ENCODE peak calls at places on chromosomes 4 and X, in ten cellular contexts. One of them, this sample, is unnamed.

GRCh38 chr4:76610751-76611150 is 175.7 kb downstream of the SHROOM3 start:
- DNase-seq in fibroblast of the aortic adventitia: no peak
- DNase-seq in fibroblast of pulmonary artery: no peak
- DNase-seq in fibroblast of gingiva: no peak
- DNase-seq in fibroblast of villous mesenchyme: no peak
- DNase-seq in cerebellar cortex: no peak
- DNase-seq in stimulated activated CD8-positive, alpha-beta memory T cell treated with anti-CD3 and anti-CD28 coated beads, Interleukin-12 subunit alpha, Interleukin-12 subunit beta, amount 100 ng/mL, for 1 hour: no peak
- DNase-seq in NCI-H524: no peak
- DNase-seq in lower leg skin: no peak
- DNase-seq in GM10248: no peak
- DNase-seq in this sample: no peak

GRCh38 chr4:153036931-153037330 is 100.8 kb downstream of the FHDC1 start:
- DNase-seq in fibroblast of pulmonary artery: peak
- DNase-seq in lower leg skin: no peak
- DNase-seq in stimulated activated CD8-positive, alpha-beta memory T cell treated with anti-CD3 and anti-CD28 coated beads, Interleukin-12 subunit alpha, Interleukin-12 subunit beta, amount 100 ng/mL, for 1 hour: no peak
- DNase-seq in fibroblast of gingiva: peak
- DNase-seq in cerebellar cortex: no peak
- DNase-seq in fibroblast of villous mesenchyme: no peak
- DNase-seq in GM10248: no peak
- DNase-seq in fibroblast of the aortic adventitia: no peak
- DNase-seq in NCI-H524: no peak
- DNase-seq in this sample: no peak

GRCh38 chr4:121484633-121485032 is 103.8 kb upstream of the QRFPR start:
- DNase-seq in fibroblast of the aortic adventitia: peak
- DNase-seq in lower leg skin: no peak
- DNase-seq in fibroblast of villous mesenchyme: peak
- DNase-seq in fibroblast of pulmonary artery: peak
- DNase-seq in GM10248: peak
- DNase-seq in stimulated activated CD8-positive, alpha-beta memory T cell treated with anti-CD3 and anti-CD28 coated beads, Interleukin-12 subunit alpha, Interleukin-12 subunit beta, amount 100 ng/mL, for 1 hour: no peak
- DNase-seq in cerebellar cortex: peak
- DNase-seq in NCI-H524: peak
- DNase-seq in fibroblast of gingiva: peak
- DNase-seq in this sample: no peak

GRCh38 chrX:2756534-2756933 is 4.7 kb downstream of the XG start:
- DNase-seq in fibroblast of the aortic adventitia: no peak
- DNase-seq in fibroblast of pulmonary artery: no peak
- DNase-seq in GM10248: no peak
- DNase-seq in lower leg skin: no peak
- DNase-seq in fibroblast of villous mesenchyme: no peak
- DNase-seq in fibroblast of gingiva: no peak
- DNase-seq in cerebellar cortex: no peak
- DNase-seq in NCI-H524: no peak
- DNase-seq in stimulated activated CD8-positive, alpha-beta memory T cell treated with anti-CD3 and anti-CD28 coated beads, Interleukin-12 subunit alpha, Interleukin-12 subunit beta, amount 100 ng/mL, for 1 hour: no peak
- DNase-seq in this sample: no peak

GRCh38 chrX:97030947-97031346 is 147.2 kb downstream of the RPA4 start:
- DNase-seq in fibroblast of gingiva: no peak
- DNase-seq in stimulated activated CD8-positive, alpha-beta memory T cell treated with anti-CD3 and anti-CD28 coated beads, Interleukin-12 subunit alpha, Interleukin-12 subunit beta, amount 100 ng/mL, for 1 hour: no peak
- DNase-seq in fibroblast of villous mesenchyme: no peak
- DNase-seq in lower leg skin: no peak
- DNase-seq in NCI-H524: no peak
- DNase-seq in fibroblast of pulmonary artery: no peak
- DNase-seq in fibroblast of the aortic adventitia: no peak
- DNase-seq in GM10248: no peak
- DNase-seq in cerebellar cortex: no peak
- DNase-seq in this sample: no peak

GRCh38 chrX:30702736-30703135 is 49.5 kb downstream of the GK start:
- DNase-seq in NCI-H524: no peak
- DNase-seq in stimulated activated CD8-positive, alpha-beta memory T cell treated with anti-CD3 and anti-CD28 coated beads, Interleukin-12 subunit alpha, Interleukin-12 subunit beta, amount 100 ng/mL, for 1 hour: no peak
- DNase-seq in fibroblast of pulmonary artery: peak
- DNase-seq in fibroblast of the aortic adventitia: peak
- DNase-seq in fibroblast of villous mesenchyme: peak
- DNase-seq in GM10248: no peak
- DNase-seq in lower leg skin: no peak
- DNase-seq in fibroblast of gingiva: peak
- DNase-seq in cerebellar cortex: no peak
- DNase-seq in this sample: no peak

GRCh38 chr4:137881641-137882040 is 349.3 kb upstream of the PCDH18 start:
- DNase-seq in stimulated activated CD8-positive, alpha-beta memory T cell treated with anti-CD3 and anti-CD28 coated beads, Interleukin-12 subunit alpha, Interleukin-12 subunit beta, amount 100 ng/mL, for 1 hour: no peak
- DNase-seq in fibroblast of the aortic adventitia: no peak
- DNase-seq in lower leg skin: no peak
- DNase-seq in cerebellar cortex: no peak
- DNase-seq in fibroblast of gingiva: no peak
- DNase-seq in fibroblast of pulmonary artery: no peak
- DNase-seq in GM10248: no peak
- DNase-seq in NCI-H524: no peak
- DNase-seq in fibroblast of villous mesenchyme: no peak
- DNase-seq in this sample: no peak

GRCh38 chrX:30995060-30995700 is 76.7 kb downstream of the FTHL17 start:
- DNase-seq in lower leg skin: no peak
- DNase-seq in GM10248: no peak
- DNase-seq in fibroblast of gingiva: no peak
- DNase-seq in fibroblast of the aortic adventitia: no peak
- DNase-seq in fibroblast of villous mesenchyme: no peak
- DNase-seq in NCI-H524: no peak
- DNase-seq in fibroblast of pulmonary artery: no peak
- DNase-seq in stimulated activated CD8-positive, alpha-beta memory T cell treated with anti-CD3 and anti-CD28 coated beads, Interleukin-12 subunit alpha, Interleukin-12 subunit beta, amount 100 ng/mL, for 1 hour: no peak
- DNase-seq in cerebellar cortex: no peak
- DNase-seq in this sample: no peak

GRCh38 chr4:14874990-14875389 is 127.3 kb upstream of the CPEB2 start:
- DNase-seq in cerebellar cortex: no peak
- DNase-seq in NCI-H524: no peak
- DNase-seq in GM10248: no peak
- DNase-seq in fibroblast of villous mesenchyme: no peak
- DNase-seq in fibroblast of pulmonary artery: no peak
- DNase-seq in fibroblast of gingiva: no peak
- DNase-seq in fibroblast of the aortic adventitia: no peak
- DNase-seq in stimulated activated CD8-positive, alpha-beta memory T cell treated with anti-CD3 and anti-CD28 coated beads, Interleukin-12 subunit alpha, Interleukin-12 subunit beta, amount 100 ng/mL, for 1 hour: no peak
- DNase-seq in lower leg skin: no peak
- DNase-seq in this sample: no peak

GRCh38 chrX:88613338-88613737 is 133.7 kb upstream of the CPXCR1 start:
- DNase-seq in stimulated activated CD8-positive, alpha-beta memory T cell treated with anti-CD3 and anti-CD28 coated beads, Interleukin-12 subunit alpha, Interleukin-12 subunit beta, amount 100 ng/mL, for 1 hour: no peak
- DNase-seq in GM10248: no peak
- DNase-seq in fibroblast of pulmonary artery: peak
- DNase-seq in cerebellar cortex: no peak
- DNase-seq in fibroblast of the aortic adventitia: peak
- DNase-seq in fibroblast of gingiva: no peak
- DNase-seq in lower leg skin: no peak
- DNase-seq in NCI-H524: peak
- DNase-seq in fibroblast of villous mesenchyme: peak
- DNase-seq in this sample: no peak

GRCh38 chr4:25378130-25378743 is 1.2 kb downstream of the ANAPC4 start:
- DNase-seq in lower leg skin: no peak
- DNase-seq in stimulated activated CD8-positive, alpha-beta memory T cell treated with anti-CD3 and anti-CD28 coated beads, Interleukin-12 subunit alpha, Interleukin-12 subunit beta, amount 100 ng/mL, for 1 hour: no peak
- DNase-seq in fibroblast of pulmonary artery: no peak
- DNase-seq in fibroblast of villous mesenchyme: no peak
- DNase-seq in fibroblast of the aortic adventitia: no peak
- DNase-seq in NCI-H524: no peak
- DNase-seq in fibroblast of gingiva: no peak
- DNase-seq in GM10248: no peak
- DNase-seq in cerebellar cortex: no peak
- DNase-seq in this sample: no peak

GRCh38 chrX:69388526-69388925 is 115.6 kb upstream of the NALF2 start:
- DNase-seq in fibroblast of pulmonary artery: no peak
- DNase-seq in lower leg skin: peak
- DNase-seq in fibroblast of villous mesenchyme: no peak
- DNase-seq in stimulated activated CD8-positive, alpha-beta memory T cell treated with anti-CD3 and anti-CD28 coated beads, Interleukin-12 subunit alpha, Interleukin-12 subunit beta, amount 100 ng/mL, for 1 hour: no peak
- DNase-seq in cerebellar cortex: no peak
- DNase-seq in fibroblast of gingiva: peak
- DNase-seq in NCI-H524: peak
- DNase-seq in fibroblast of the aortic adventitia: no peak
- DNase-seq in GM10248: no peak
- DNase-seq in this sample: no peak

GRCh38 chr4:89661490-89661889 is 175.5 kb downstream of the SNCA start:
- DNase-seq in fibroblast of gingiva: peak
- DNase-seq in lower leg skin: no peak
- DNase-seq in GM10248: no peak
- DNase-seq in fibroblast of the aortic adventitia: peak
- DNase-seq in cerebellar cortex: no peak
- DNase-seq in fibroblast of villous mesenchyme: peak
- DNase-seq in fibroblast of pulmonary artery: peak
- DNase-seq in stimulated activated CD8-positive, alpha-beta memory T cell treated with anti-CD3 and anti-CD28 coated beads, Interleukin-12 subunit alpha, Interleukin-12 subunit beta, amount 100 ng/mL, for 1 hour: no peak
- DNase-seq in NCI-H524: no peak
- DNase-seq in this sample: no peak

GRCh38 chrX:102651968-102652744 is 873 bp downstream of the GPRASP1 start:
- DNase-seq in fibroblast of gingiva: peak
- DNase-seq in GM10248: peak
- DNase-seq in fibroblast of pulmonary artery: peak
- DNase-seq in NCI-H524: peak
- DNase-seq in fibroblast of the aortic adventitia: peak
- DNase-seq in fibroblast of villous mesenchyme: peak
- DNase-seq in lower leg skin: no peak
- DNase-seq in stimulated activated CD8-positive, alpha-beta memory T cell treated with anti-CD3 and anti-CD28 coated beads, Interleukin-12 subunit alpha, Interleukin-12 subunit beta, amount 100 ng/mL, for 1 hour: peak
- DNase-seq in cerebellar cortex: peak
- DNase-seq in this sample: no peak

GRCh38 chr4:185859106-185859505 is 47.1 kb upstream of the SORBS2 start:
- DNase-seq in fibroblast of the aortic adventitia: no peak
- DNase-seq in cerebellar cortex: no peak
- DNase-seq in fibroblast of gingiva: no peak
- DNase-seq in fibroblast of pulmonary artery: peak
- DNase-seq in lower leg skin: no peak
- DNase-seq in NCI-H524: no peak
- DNase-seq in stimulated activated CD8-positive, alpha-beta memory T cell treated with anti-CD3 and anti-CD28 coated beads, Interleukin-12 subunit alpha, Interleukin-12 subunit beta, amount 100 ng/mL, for 1 hour: no peak
- DNase-seq in GM10248: no peak
- DNase-seq in fibroblast of villous mesenchyme: peak
- DNase-seq in this sample: no peak

GRCh38 chrX:7088968-7089615 is 58.4 kb upstream of the STS start:
- DNase-seq in fibroblast of the aortic adventitia: no peak
- DNase-seq in GM10248: peak
- DNase-seq in stimulated activated CD8-positive, alpha-beta memory T cell treated with anti-CD3 and anti-CD28 coated beads, Interleukin-12 subunit alpha, Interleukin-12 subunit beta, amount 100 ng/mL, for 1 hour: peak
- DNase-seq in NCI-H524: no peak
- DNase-seq in fibroblast of gingiva: no peak
- DNase-seq in lower leg skin: no peak
- DNase-seq in fibroblast of pulmonary artery: no peak
- DNase-seq in fibroblast of villous mesenchyme: no peak
- DNase-seq in cerebellar cortex: no peak
- DNase-seq in this sample: no peak

GRCh38 chr4:105990933-105991332 is 95.7 kb downstream of the NPNT start:
- DNase-seq in GM10248: no peak
- DNase-seq in NCI-H524: no peak
- DNase-seq in lower leg skin: peak
- DNase-seq in fibroblast of pulmonary artery: peak
- DNase-seq in fibroblast of gingiva: peak
- DNase-seq in stimulated activated CD8-positive, alpha-beta memory T cell treated with anti-CD3 and anti-CD28 coated beads, Interleukin-12 subunit alpha, Interleukin-12 subunit beta, amount 100 ng/mL, for 1 hour: no peak
- DNase-seq in cerebellar cortex: peak
- DNase-seq in fibroblast of villous mesenchyme: peak
- DNase-seq in fibroblast of the aortic adventitia: peak
- DNase-seq in this sample: peak

GRCh38 chr4:138310498-138310897 is 68.3 kb upstream of the SLC7A11 start:
- DNase-seq in NCI-H524: no peak
- DNase-seq in stimulated activated CD8-positive, alpha-beta memory T cell treated with anti-CD3 and anti-CD28 coated beads, Interleukin-12 subunit alpha, Interleukin-12 subunit beta, amount 100 ng/mL, for 1 hour: no peak
- DNase-seq in cerebellar cortex: no peak
- DNase-seq in GM10248: no peak
- DNase-seq in fibroblast of pulmonary artery: peak
- DNase-seq in fibroblast of the aortic adventitia: peak
- DNase-seq in fibroblast of gingiva: peak
- DNase-seq in fibroblast of villous mesenchyme: peak
- DNase-seq in lower leg skin: no peak
- DNase-seq in this sample: no peak

GRCh38 chr4:41505161-41505653 is 32.8 kb upstream of the LIMCH1 start:
- DNase-seq in GM10248: no peak
- DNase-seq in fibroblast of villous mesenchyme: no peak
- DNase-seq in fibroblast of the aortic adventitia: peak
- DNase-seq in fibroblast of gingiva: no peak
- DNase-seq in NCI-H524: peak
- DNase-seq in lower leg skin: no peak
- DNase-seq in fibroblast of pulmonary artery: peak
- DNase-seq in stimulated activated CD8-positive, alpha-beta memory T cell treated with anti-CD3 and anti-CD28 coated beads, Interleukin-12 subunit alpha, Interleukin-12 subunit beta, amount 100 ng/mL, for 1 hour: no peak
- DNase-seq in cerebellar cortex: peak
- DNase-seq in this sample: no peak

GRCh38 chrX:13774696-13775095 is 40.1 kb downstream of the OFD1 start:
- DNase-seq in cerebellar cortex: no peak
- DNase-seq in stimulated activated CD8-positive, alpha-beta memory T cell treated with anti-CD3 and anti-CD28 coated beads, Interleukin-12 subunit alpha, Interleukin-12 subunit beta, amount 100 ng/mL, for 1 hour: no peak
- DNase-seq in fibroblast of gingiva: no peak
- DNase-seq in GM10248: no peak
- DNase-seq in lower leg skin: no peak
- DNase-seq in fibroblast of the aortic adventitia: no peak
- DNase-seq in NCI-H524: peak
- DNase-seq in fibroblast of pulmonary artery: no peak
- DNase-seq in fibroblast of villous mesenchyme: no peak
- DNase-seq in this sample: no peak

GRCh38 chr4:123342498-123342897 is 54.1 kb upstream of the SPRY1 start:
- DNase-seq in fibroblast of the aortic adventitia: no peak
- DNase-seq in stimulated activated CD8-positive, alpha-beta memory T cell treated with anti-CD3 and anti-CD28 coated beads, Interleukin-12 subunit alpha, Interleukin-12 subunit beta, amount 100 ng/mL, for 1 hour: no peak
- DNase-seq in GM10248: no peak
- DNase-seq in fibroblast of villous mesenchyme: no peak
- DNase-seq in lower leg skin: no peak
- DNase-seq in fibroblast of pulmonary artery: no peak
- DNase-seq in cerebellar cortex: no peak
- DNase-seq in NCI-H524: no peak
- DNase-seq in fibroblast of gingiva: no peak
- DNase-seq in this sample: no peak

GRCh38 chr4:95095352-95095974 is 337.7 kb downstream of the BMPR1B start:
- DNase-seq in NCI-H524: peak
- DNase-seq in fibroblast of gingiva: peak
- DNase-seq in stimulated activated CD8-positive, alpha-beta memory T cell treated with anti-CD3 and anti-CD28 coated beads, Interleukin-12 subunit alpha, Interleukin-12 subunit beta, amount 100 ng/mL, for 1 hour: no peak
- DNase-seq in GM10248: no peak
- DNase-seq in fibroblast of villous mesenchyme: peak
- DNase-seq in lower leg skin: no peak
- DNase-seq in cerebellar cortex: peak
- DNase-seq in fibroblast of the aortic adventitia: peak
- DNase-seq in fibroblast of pulmonary artery: peak
- DNase-seq in this sample: no peak

GRCh38 chrX:123731258-123731986 is 1.4 kb downstream of the THOC2 start:
- DNase-seq in lower leg skin: no peak
- DNase-seq in cerebellar cortex: peak
- DNase-seq in fibroblast of pulmonary artery: peak
- DNase-seq in fibroblast of villous mesenchyme: peak
- DNase-seq in NCI-H524: peak
- DNase-seq in fibroblast of gingiva: no peak
- DNase-seq in fibroblast of the aortic adventitia: peak
- DNase-seq in GM10248: no peak
- DNase-seq in stimulated activated CD8-positive, alpha-beta memory T cell treated with anti-CD3 and anti-CD28 coated beads, Interleukin-12 subunit alpha, Interleukin-12 subunit beta, amount 100 ng/mL, for 1 hour: no peak
- DNase-seq in this sample: no peak

GRCh38 chrX:107562482-107562881 is 65.8 kb upstream of the PRPS1 start:
- DNase-seq in fibroblast of pulmonary artery: peak
- DNase-seq in lower leg skin: no peak
- DNase-seq in NCI-H524: no peak
- DNase-seq in GM10248: no peak
- DNase-seq in cerebellar cortex: no peak
- DNase-seq in stimulated activated CD8-positive, alpha-beta memory T cell treated with anti-CD3 and anti-CD28 coated beads, Interleukin-12 subunit alpha, Interleukin-12 subunit beta, amount 100 ng/mL, for 1 hour: no peak
- DNase-seq in fibroblast of villous mesenchyme: peak
- DNase-seq in fibroblast of the aortic adventitia: peak
- DNase-seq in fibroblast of gingiva: peak
- DNase-seq in this sample: no peak

GRCh38 chr4:26822546-26822945 is 38.1 kb upstream of the STIM2 start:
- DNase-seq in GM10248: peak
- DNase-seq in stimulated activated CD8-positive, alpha-beta memory T cell treated with anti-CD3 and anti-CD28 coated beads, Interleukin-12 subunit alpha, Interleukin-12 subunit beta, amount 100 ng/mL, for 1 hour: no peak
- DNase-seq in fibroblast of gingiva: no peak
- DNase-seq in fibroblast of the aortic adventitia: no peak
- DNase-seq in cerebellar cortex: no peak
- DNase-seq in fibroblast of villous mesenchyme: no peak
- DNase-seq in NCI-H524: no peak
- DNase-seq in lower leg skin: no peak
- DNase-seq in fibroblast of pulmonary artery: no peak
- DNase-seq in this sample: no peak

GRCh38 chrX:152601848-152602616 is 35.7 kb upstream of the GABRQ start:
- DNase-seq in stimulated activated CD8-positive, alpha-beta memory T cell treated with anti-CD3 and anti-CD28 coated beads, Interleukin-12 subunit alpha, Interleukin-12 subunit beta, amount 100 ng/mL, for 1 hour: no peak
- DNase-seq in NCI-H524: peak
- DNase-seq in fibroblast of villous mesenchyme: no peak
- DNase-seq in cerebellar cortex: no peak
- DNase-seq in lower leg skin: no peak
- DNase-seq in fibroblast of gingiva: no peak
- DNase-seq in GM10248: no peak
- DNase-seq in fibroblast of pulmonary artery: no peak
- DNase-seq in fibroblast of the aortic adventitia: no peak
- DNase-seq in this sample: no peak

GRCh38 chrX:13029341-13029740 is 15.1 kb downstream of the FAM9C start:
- DNase-seq in cerebellar cortex: peak
- DNase-seq in stimulated activated CD8-positive, alpha-beta memory T cell treated with anti-CD3 and anti-CD28 coated beads, Interleukin-12 subunit alpha, Interleukin-12 subunit beta, amount 100 ng/mL, for 1 hour: no peak
- DNase-seq in fibroblast of gingiva: peak
- DNase-seq in fibroblast of pulmonary artery: peak
- DNase-seq in GM10248: no peak
- DNase-seq in fibroblast of the aortic adventitia: peak
- DNase-seq in NCI-H524: no peak
- DNase-seq in lower leg skin: no peak
- DNase-seq in fibroblast of villous mesenchyme: peak
- DNase-seq in this sample: no peak

GRCh38 chrX:65723706-65724105 is 56.3 kb downstream of the MSN start:
- DNase-seq in fibroblast of gingiva: no peak
- DNase-seq in fibroblast of the aortic adventitia: no peak
- DNase-seq in stimulated activated CD8-positive, alpha-beta memory T cell treated with anti-CD3 and anti-CD28 coated beads, Interleukin-12 subunit alpha, Interleukin-12 subunit beta, amount 100 ng/mL, for 1 hour: no peak
- DNase-seq in cerebellar cortex: no peak
- DNase-seq in lower leg skin: no peak
- DNase-seq in NCI-H524: no peak
- DNase-seq in fibroblast of pulmonary artery: no peak
- DNase-seq in GM10248: peak
- DNase-seq in fibroblast of villous mesenchyme: peak
- DNase-seq in this sample: no peak

This sample was measured in omental fat pad.